ENCODE peak calls at places on chromosome 20, in four cellular contexts. X is HCT116, E is HepG2, R is H1. D is an unnamed sample.

GRCh38 chr20:63896136-63896890 is 1.4 kb downstream of the DNAJC5 start:
- DNase-seq in X (no peak), E (peak), R (no peak), D (no peak)

GRCh38 chr20:16771204-16771603 is 23.0 kb downstream of the OTOR start:
- DNase-seq in E (no peak), X (no peak), R (no peak), D (no peak)

GRCh38 chr20:24497851-24498250 is 28.4 kb downstream of the SYNDIG1 start:
- DNase-seq in E (peak), X (no peak), R (no peak), D (no peak)

GRCh38 chr20:55394592-55394991 is 610.7 kb downstream of the CBLN4 start:
- DNase-seq in X (no peak), R (no peak), E (no peak), D (no peak)

GRCh38 chr20:3797226-3797545 is 1.1 kb downstream of the CDC25B start:
- DNase-seq in E (no peak), X (no peak), R (no peak), D (no peak)

GRCh38 chr20:31548823-31549512 is 34.7 kb downstream of the HM13 start:
- DNase-seq in R (no peak), X (no peak), E (no peak), D (no peak)

GRCh38 chr20:59137532-59137931 is 26.1 kb upstream of the ZNF831 start:
- DNase-seq in X (no peak), R (no peak), E (no peak), D (no peak)

GRCh38 chr20:347640-348484 is 951 bp downstream of the NRSN2 start:
- DNase-seq in R (peak), E (peak), X (no peak), D (peak)

GRCh38 chr20:8790442-8791074 is 278.3 kb upstream of the PLCB4 start:
- DNase-seq in E (peak), R (no peak), X (peak), D (peak)

GRCh38 chr20:35180266-35180665 is 8.4 kb downstream of the PROCR start:
- DNase-seq in X (no peak), R (no peak), E (no peak), D (no peak)

GRCh38 chr20:17966432-17967312 is 1.9 kb downstream of the SNX5 start:
- DNase-seq in X (no peak), R (no peak), E (peak), D (no peak)

GRCh38 chr20:9369557-9369956 is 144.8 kb upstream of the LAMP5 start:
- DNase-seq in R (no peak), X (no peak), E (no peak), D (no peak)

GRCh38 chr20:62824476-62825287 is 7.8 kb downstream of the COL9A3 start:
- DNase-seq in R (peak), E (peak), X (no peak), D (no peak)

GRCh38 chr20:5160882-5161281 is 34.1 kb downstream of the CDS2 start:
- DNase-seq in E (no peak), R (no peak), X (no peak), D (no peak)

GRCh38 chr20:62147528-62147927 is 4.0 kb downstream of the SS18L1 start:
- DNase-seq in E (no peak), R (no peak), X (no peak), D (no peak)

GRCh38 chr20:9359561-9360308 is 154.7 kb upstream of the LAMP5 start:
- DNase-seq in E (peak), X (peak), R (peak), D (peak)

GRCh38 chr20:18717062-18717461 is 96.5 kb upstream of the SCP2D1 start:
- DNase-seq in R (no peak), X (no peak), E (no peak), D (no peak)

GRCh38 chr20:22890605-22891300 is 144.4 kb upstream of the SSTR4 start:
- DNase-seq in X (no peak), R (no peak), E (no peak), D (no peak)

GRCh38 chr20:38060536-38060935 is 27.0 kb downstream of the RPRD1B start:
- DNase-seq in R (no peak), E (no peak), X (no peak), D (peak)

DNA sequence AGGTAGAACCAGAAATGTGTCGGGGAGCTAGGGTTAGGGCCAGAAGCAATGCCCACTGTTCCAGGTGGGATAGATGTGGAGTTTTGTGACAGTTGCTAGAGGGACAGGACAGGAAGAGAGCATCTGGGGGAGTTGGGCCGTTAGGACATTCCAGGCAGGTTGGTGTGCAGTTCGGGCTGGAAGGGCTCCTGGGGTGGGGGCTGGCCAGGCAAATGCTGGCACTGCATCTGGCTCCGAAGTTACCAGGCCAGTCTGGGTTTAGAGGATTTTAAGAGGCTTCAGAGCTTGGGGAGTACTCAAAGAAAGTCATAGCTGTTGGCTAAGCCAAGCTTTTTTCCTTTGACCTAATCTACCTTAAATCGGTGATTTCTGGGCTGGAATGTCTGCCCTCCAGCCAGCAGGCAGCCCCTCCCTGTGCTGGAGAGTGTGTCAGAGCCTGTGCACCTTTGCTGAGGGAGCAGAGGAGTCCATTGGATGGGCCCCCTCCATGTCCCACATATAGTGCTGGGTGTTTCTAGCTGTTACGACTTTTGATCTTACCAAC is 20.8 kb downstream of the PLCG1 start:
- DNase-seq in R (no peak), X (no peak), E (no peak), D (no peak)
- H3K4me3 ChIP-seq in R (no peak), X (no peak), E (no peak), D (no peak)

DNA sequence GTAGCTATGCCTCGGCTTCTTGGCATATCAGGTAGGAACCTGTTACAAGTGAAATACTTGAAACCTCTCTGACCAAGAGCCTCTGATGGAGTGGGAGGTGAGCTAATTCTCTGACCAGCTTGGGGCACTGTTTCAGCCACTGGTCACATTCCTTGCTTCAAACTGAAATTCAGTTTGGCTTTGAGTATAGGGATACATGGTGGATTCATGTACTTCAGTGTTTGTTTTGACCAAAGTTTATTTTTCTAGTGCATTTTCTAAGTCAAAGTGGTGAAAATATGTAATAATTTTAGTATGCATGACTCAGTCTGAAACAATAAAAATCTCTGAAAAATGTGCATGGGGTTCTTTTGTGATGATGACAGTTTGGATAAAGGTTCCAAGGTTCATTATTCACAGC is 18.6 kb downstream of the TTPAL start:
- DNase-seq in E (no peak), R (no peak), X (no peak), D (no peak)
- TF ChIP-seq YY1 in E (no peak), R (no peak), X (no peak), D (no peak)

GRCh38 chr20:36279776-36280175 is 26.4 kb upstream of the DLGAP4 start:
- DNase-seq in R (peak), E (no peak), X (no peak), D (no peak)
- H3K4me3 ChIP-seq in R (no peak), E (no peak), X (no peak), D (no peak)

GRCh38 chr20:43710370-43711044 is 16.3 kb downstream of the GTSF1L start:
- DNase-seq in R (no peak), X (no peak), E (no peak), D (no peak)
- TF ChIP-seq YY1 in R (no peak), X (no peak), E (no peak), D (no peak)

D was measured in NT2/D1.